ENCODE peak calls at places on chromosomes 3 and 15, in four cellular contexts. F, K, R and A are unnamed samples.
A peak's percentile ranks its signal among the peaks of the same experiment; 100 is the strongest.

GRCh38 chr15:47586653-47587224 is 130.6 kb upstream of the SEMA6D start:
- DNase-seq in F (no peak), K (no peak), R (no peak), A (no peak)

GRCh38 chr3:31412832-31413231 is 119.9 kb upstream of the STT3B start:
- DNase-seq in F (no peak), K (no peak), R (peak; percentile 75), A (peak; percentile 83)

GRCh38 chr3:51198476-51198875 is 186.6 kb upstream of the MANF start:
- DNase-seq in F (no peak), K (no peak), R (peak; percentile 45), A (no peak)

GRCh38 chr15:49506341-49506740 is 83.3 kb downstream of the FGF7 start:
- DNase-seq in F (no peak), K (no peak), R (no peak), A (peak; percentile 74)

GRCh38 chr3:159189994-159190669 is 388.3 kb downstream of the MFSD1 start:
- DNase-seq in F (no peak), K (no peak), R (peak; percentile 93), A (peak; percentile 76)

GRCh38 chr3:96657710-96658109 is 156.7 kb upstream of the EPHA6 start:
- DNase-seq in F (no peak), K (no peak), R (no peak), A (no peak)

GRCh38 chr3:171285287-171285686 is 174.9 kb downstream of the TNIK start:
- DNase-seq in F (no peak), K (no peak), R (peak; percentile 19), A (peak; percentile 35)

GRCh38 chr15:89781891-89782618 is 5.9 kb downstream of the MESP2 start:
- DNase-seq in F (no peak), K (peak; percentile 39), R (peak; percentile 69), A (peak; percentile 92)

GRCh38 chr15:77208222-77208621 is 137.3 kb upstream of the TSPAN3 start:
- DNase-seq in F (no peak), K (no peak), R (no peak), A (no peak)

DNA sequence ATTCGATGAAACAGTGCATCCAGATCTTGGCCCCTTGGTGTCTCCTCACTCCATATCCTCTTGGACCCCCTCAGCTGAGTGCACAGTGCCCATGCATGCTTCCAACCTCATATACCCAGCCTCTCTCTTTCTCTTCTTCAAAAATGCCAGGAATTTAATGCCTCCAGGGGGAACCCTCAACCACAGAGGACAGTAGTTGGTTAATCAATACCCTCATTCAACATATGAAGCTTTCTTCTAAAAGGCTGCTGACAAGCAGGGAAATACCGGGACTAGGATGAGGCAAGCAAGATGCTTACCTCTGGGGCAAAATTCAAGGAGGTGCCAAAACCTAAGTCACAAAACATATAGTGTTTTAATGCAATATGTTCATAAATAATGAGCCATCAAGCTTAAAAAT is 48.1 kb upstream of the FHIT start:
- DNase-seq in F (no peak), K (no peak), R (no peak), A (no peak)
- TF ChIP-seq CTCF in F (no peak), K (peak; percentile 2), R (no peak), A (no peak)

GRCh38 chr3:172869356-172869755 is 118.8 kb downstream of the ECT2 start:
- DNase-seq in F (no peak), K (no peak), R (no peak), A (peak; percentile 73)
- H3K4me3 ChIP-seq in F (no peak overlapping the region), K (no peak overlapping the region), R (no peak overlapping the region), A (no peak overlapping the region)

DNA sequence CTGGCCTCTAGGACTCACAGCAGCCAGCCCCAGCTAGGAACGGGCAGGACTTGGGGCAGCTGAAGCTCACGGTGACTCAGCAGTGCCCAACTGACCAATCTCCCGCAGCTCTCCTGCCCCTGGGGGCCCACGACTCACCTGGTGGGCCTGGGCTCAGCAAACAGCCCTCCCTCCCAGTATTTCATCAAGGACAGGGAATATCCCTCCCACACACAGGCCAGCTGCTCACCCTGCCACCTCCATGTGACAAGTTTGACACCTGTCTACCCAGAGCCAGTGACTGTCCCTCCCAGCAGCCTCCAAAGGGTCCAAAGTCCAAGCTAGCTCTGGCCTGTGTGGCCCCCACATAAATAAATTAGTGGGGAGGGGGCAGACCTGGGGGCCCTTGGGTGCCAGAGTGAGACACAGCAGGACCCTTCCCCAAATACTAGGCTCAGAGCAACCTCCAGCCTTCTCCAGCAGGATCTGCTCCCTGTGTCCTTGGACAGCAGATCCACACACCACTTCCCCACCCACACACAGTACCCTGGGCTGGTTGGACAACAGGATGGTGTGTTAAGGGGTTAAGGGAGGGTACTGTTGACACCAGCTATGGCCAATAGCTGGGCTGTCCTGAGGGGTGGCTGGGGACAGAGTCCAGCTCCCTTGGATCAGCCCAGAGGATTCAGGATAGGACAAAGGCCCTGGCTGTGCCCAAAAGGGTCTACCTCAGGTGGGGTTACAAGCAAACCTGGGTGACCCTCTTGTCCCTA is 4.3 kb downstream of the GNAT1 start:
- DNase-seq in F (no peak), K (no peak), R (no peak), A (no peak)
- TF ChIP-seq CTCF in F (no peak), K (no peak), R (no peak), A (no peak)

GRCh38 chr3:185930393-185931107 is 7.3 kb downstream of the TRA2B start:
- DNase-seq in F (no peak), K (no peak), R (peak; percentile 40), A (no peak)
- H3K4me3 ChIP-seq in F (no peak overlapping the region), K (no peak overlapping the region), R (peak overlapping the region; percentile 12), A (no peak overlapping the region)

GRCh38 chr3:152349397-152349796 is 80.7 kb downstream of the MBNL1 start:
- DNase-seq in F (no peak), K (no peak), R (peak; percentile 33), A (peak; percentile 38)
- TF ChIP-seq CTCF in F (no peak), K (no peak), R (no peak), A (no peak)